ENCODE peak calls at places on chromosomes 6 and 20, in eight cellular contexts. J is HepG2, Z is K562, I is HCT116, N is upper lobe of left lung, Q is GM12878, B is GM23338, A is Panc1. L is an unnamed sample.

GRCh38 chr20:38658879-38659612 is 57.4 kb downstream of the ARHGAP40 start:
- ATAC-seq in J (peak; percentile 96), Z (peak; percentile 98), I (peak; percentile 100), N (no peak), Q (peak; percentile 95), B (peak; percentile 99), A (peak; percentile 96), L (no peak)

GRCh38 chr6:138001750-138002349 is 105.4 kb downstream of the PERP start:
- ATAC-seq in J (peak; percentile 51), Z (peak; percentile 60), I (peak; percentile 52), N (no peak), Q (peak; percentile 62), B (no peak), A (peak; percentile 52), L (no peak)

GRCh38 chr6:41063884-41064285 is 8.3 kb downstream of the OARD1 start:
- ATAC-seq in J (peak; percentile 86), Z (no peak), I (no peak), N (no peak), Q (no peak), B (no peak), A (no peak), L (no peak)

GRCh38 chr6:134937426-134937825 is 12.5 kb downstream of the ALDH8A1 start:
- ATAC-seq in J (no peak), Z (peak; percentile 30), I (no peak), N (peak; percentile 41), Q (no peak), B (no peak), A (peak; percentile 28), L (no peak)

GRCh38 chr20:19683822-19684221 is 74.2 kb upstream of the RIN2 start:
- ATAC-seq in J (no peak), Z (no peak), I (no peak), N (no peak), Q (no peak), B (no peak), A (no peak), L (no peak)

GRCh38 chr20:25571240-25571639 is 14.1 kb downstream of the NINL start:
- ATAC-seq in J (peak; percentile 13), Z (no peak), I (no peak), N (no peak), Q (no peak), B (no peak), A (peak; percentile 21), L (no peak)

GRCh38 chr6:2810092-2810671 is 31.5 kb downstream of the SERPINB1 start:
- ATAC-seq in J (peak; percentile 56), Z (peak; percentile 40), I (peak; percentile 96), N (peak; percentile 87), Q (no peak), B (no peak), A (no peak), L (no peak)

GRCh38 chr6:7254980-7255825 is 57.8 kb downstream of the SSR1 start:
- ATAC-seq in J (peak; percentile 18), Z (peak; percentile 90), I (peak; percentile 29), N (no peak), Q (no peak), B (no peak), A (no peak), L (peak; percentile 47)

GRCh38 chr6:46684771-46685170 is 2.9 kb upstream of the TDRD6 start:
- ATAC-seq in J (no peak), Z (no peak), I (no peak), N (no peak), Q (no peak), B (no peak), A (no peak), L (no peak)

GRCh38 chr6:98292812-98293211 is 541.6 kb upstream of the POU3F2 start:
- ATAC-seq in J (peak; percentile 51), Z (no peak), I (no peak), N (no peak), Q (no peak), B (no peak), A (no peak), L (no peak)

GRCh38 chr20:56373942-56374341 is 15.2 kb downstream of the FAM210B start:
- ATAC-seq in J (peak; percentile 55), Z (peak; percentile 19), I (no peak), N (peak; percentile 63), Q (peak; percentile 86), B (no peak), A (no peak), L (no peak)

GRCh38 chr6:157187182-157188093 is 135.9 kb downstream of the TMEM242 start:
- ATAC-seq in J (peak; percentile 48), Z (no peak), I (no peak), N (no peak), Q (no peak), B (peak; percentile 40), A (no peak), L (peak; percentile 77)

GRCh38 chr20:50012282-50013263 is 29.8 kb downstream of the SNAI1 start:
- ATAC-seq in J (peak; percentile 2), Z (peak; percentile 80), I (peak; percentile 39), N (no peak), Q (peak; percentile 63), B (no peak), A (no peak), L (no peak)

GRCh38 chr6:36843169-36843568 is 3.9 kb upstream of the CPNE5 start:
- ATAC-seq in J (no peak), Z (no peak), I (no peak), N (no peak), Q (no peak), B (no peak), A (no peak), L (no peak)

GRCh38 chr20:34708621-34709043 is 4.5 kb downstream of the TP53INP2 start:
- ATAC-seq in J (no peak), Z (peak; percentile 61), I (peak; percentile 28), N (no peak), Q (peak; percentile 21), B (peak; percentile 21), A (peak; percentile 32), L (no peak)

GRCh38 chr6:100915876-100916275 is 34.7 kb upstream of the ASCC3 start:
- ATAC-seq in J (no peak), Z (peak; percentile 74), I (no peak), N (no peak), Q (no peak), B (no peak), A (no peak), L (no peak)

GRCh38 chr6:41871677-41872076 is 23.5 kb downstream of the USP49 start:
- ATAC-seq in J (no peak), Z (no peak), I (no peak), N (no peak), Q (no peak), B (no peak), A (no peak), L (no peak)

GRCh38 chr6:153673750-153674149 is 365.3 kb upstream of the OPRM1 start:
- ATAC-seq in J (no peak), Z (no peak), I (no peak), N (no peak), Q (no peak), B (no peak), A (no peak), L (no peak)

GRCh38 chr20:19652591-19653026 is 105.4 kb upstream of the RIN2 start:
- ATAC-seq in J (peak; percentile 79), Z (no peak), I (no peak), N (no peak), Q (peak; percentile 85), B (no peak), A (no peak), L (no peak)

GRCh38 chr6:154012852-154013251 is 26.2 kb upstream of the OPRM1 start:
- ATAC-seq in J (no peak), Z (no peak), I (no peak), N (no peak), Q (no peak), B (no peak), A (no peak), L (no peak)

GRCh38 chr20:35699127-35699913 is at the start of the genes NFS1 and ROMO1:
- ATAC-seq in J (peak; percentile 84), Z (peak; percentile 94), I (peak; percentile 90), N (peak; percentile 91), Q (peak; percentile 93), B (peak; percentile 89), A (peak; percentile 92), L (peak; percentile 95)

GRCh38 chr6:168216741-168217140 is 102.8 kb downstream of the DACT2 start:
- ATAC-seq in J (no peak), Z (no peak), I (no peak), N (no peak), Q (no peak), B (peak; percentile 43), A (no peak), L (no peak)

GRCh38 chr6:44116643-44117382 is 10.4 kb downstream of the MRPL14 start:
- ATAC-seq in J (peak; percentile 26), Z (peak; percentile 8), I (no peak), N (no peak), Q (no peak), B (no peak), A (no peak), L (no peak)

GRCh38 chr20:611843-612185 is 1.7 kb upstream of the TCF15 start:
- ATAC-seq in J (peak; percentile 28), Z (no peak), I (no peak), N (no peak), Q (no peak), B (peak; percentile 15), A (no peak), L (no peak)

GRCh38 chr20:63791497-63792156 is 39.4 kb downstream of the ZBTB46 start:
- ATAC-seq in J (peak; percentile 25), Z (peak; percentile 46), I (no peak), N (no peak), Q (no peak), B (no peak), A (no peak), L (no peak)

GRCh38 chr6:16759646-16760535 is 1.4 kb downstream of the ATXN1 start:
- ATAC-seq in J (peak; percentile 67), Z (peak; percentile 74), I (peak; percentile 64), N (peak; percentile 90), Q (peak; percentile 42), B (peak; percentile 51), A (peak; percentile 71), L (peak; percentile 85)
- TF ChIP-seq POLR2AphosphoS5 in J (peak; percentile 68), Z (no peak), I (peak; percentile 78), N (peak; percentile 92), Q (peak; percentile 71), B (no peak), A (peak; percentile 77), L (peak; percentile 90)

GRCh38 chr20:17558154-17558940 is 11.5 kb upstream of the DSTN start:
- ATAC-seq in J (peak; percentile 72), Z (peak; percentile 86), I (peak; percentile 81), N (peak; percentile 84), Q (no peak), B (peak; percentile 69), A (peak; percentile 92), L (peak; percentile 89)
- TF ChIP-seq POLR2AphosphoS5 in J (no peak), Z (peak; percentile 27), I (peak; percentile 86), N (no peak), Q (no peak), B (no peak), A (no peak), L (peak; percentile 92)

GRCh38 chr6:109760208-109760607 is 69.1 kb downstream of the FIG4 start:
- ATAC-seq in J (no peak), Z (no peak), I (no peak), N (no peak), Q (no peak), B (no peak), A (no peak), L (no peak)
- TF ChIP-seq POLR2AphosphoS5 in J (no peak), Z (no peak), I (no peak), N (no peak), Q (no peak), B (no peak), A (no peak), L (no peak)

DNA sequence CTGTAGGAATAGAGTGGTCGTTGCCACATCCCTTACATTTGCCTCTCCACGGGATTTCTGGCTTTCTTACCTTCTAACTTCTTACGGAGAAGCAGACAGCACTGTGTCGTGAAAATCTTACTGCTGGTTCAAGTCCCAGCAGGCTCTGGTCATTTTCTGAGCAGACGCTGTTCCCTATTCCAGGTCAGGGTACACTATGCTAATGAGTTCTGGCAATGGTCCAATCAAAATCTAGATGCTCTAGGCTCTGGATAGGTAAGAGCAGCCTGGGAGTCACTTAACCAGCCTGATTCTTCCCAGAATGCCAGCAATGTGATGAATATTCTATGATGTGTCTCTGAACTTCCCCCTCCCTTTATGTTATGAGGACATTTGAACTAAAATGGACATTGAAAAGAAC is at the start of gene GCM1:
- ATAC-seq in J (peak; percentile 68), Z (no peak), I (no peak), N (no peak), Q (no peak), B (no peak), A (no peak), L (no peak)
- TF ChIP-seq POLR2AphosphoS5 in J (no peak), Z (no peak), I (no peak), N (no peak), Q (no peak), B (no peak), A (no peak), L (no peak)